ENCODE peak calls at places on chromosome 21, in four cellular contexts. O is stomach, G is HCT116, S is K562. E is an unnamed sample.
A peak's percentile ranks its signal among the peaks of the same experiment; 100 is the strongest.

GRCh38 chr21:40099809-40100208 is 232.6 kb downstream of the PCP4 start:
- DNase-seq in S (no peak), O (no peak), G (no peak), E (no peak)

GRCh38 chr21:43623588-43623987 is 35.7 kb downstream of the HSF2BP start:
- DNase-seq in O (no peak), G (no peak), S (no peak), E (no peak)

GRCh38 chr21:17370750-17371325 is 142.0 kb upstream of the CXADR start:
- DNase-seq in O (no peak), S (no peak), G (no peak), E (no peak)

GRCh38 chr21:43950481-43950880 is 61.6 kb upstream of the TRAPPC10 start:
- DNase-seq in G (no peak), S (no peak), O (no peak), E (no peak)

GRCh38 chr21:17789660-17790059 is 29.5 kb downstream of the C21orf91 start:
- DNase-seq in S (no peak), O (no peak), G (no peak), E (no peak)

GRCh38 chr21:41491412-41491811 is 16.5 kb downstream of the TMPRSS2 start:
- DNase-seq in G (no peak), O (no peak), S (no peak), E (no peak)

GRCh38 chr21:17610862-17611261 is 1.8 kb downstream of the BTG3 start:
- DNase-seq in G (no peak), O (peak; percentile 27), S (no peak), E (peak; percentile 21)

GRCh38 chr21:40964691-40965090 is 117.7 kb upstream of the DSCAM start:
- DNase-seq in G (no peak), S (no peak), O (no peak), E (no peak)

GRCh38 chr21:42251654-42252053 is 32.7 kb downstream of the ABCG1 start:
- DNase-seq in O (no peak), G (no peak), S (no peak), E (no peak)

GRCh38 chr21:15848632-15849031 is 118.8 kb downstream of the USP25 start:
- DNase-seq in O (no peak), S (no peak), G (no peak), E (no peak)

GRCh38 chr21:35963920-35964451 is 96.3 kb downstream of the SETD4 start:
- DNase-seq in G (no peak), O (no peak), S (no peak), E (no peak)
- TF ChIP-seq POLR2AphosphoS5 in G (no peak), O (no peak), S (peak; percentile 78), E (no peak)

GRCh38 chr21:38815060-38815405 is 9.3 kb downstream of the ETS2 start:
- DNase-seq in S (no peak), G (no peak), O (no peak), E (no peak)
- TF ChIP-seq POLR2A in S (no peak), G (no peak), O (no peak), E (no peak)

GRCh38 chr21:45392206-45392971 is 12.6 kb upstream of the COL18A1 start:
- DNase-seq in S (no peak), G (no peak), O (no peak), E (no peak)
- H3K27me3 ChIP-seq in S (peaks cover 65% of the 10 kb centered on the region), G (no peaks in the 10 kb centered on the region), O (peaks cover 48% of the 10 kb centered on the region), E (no peaks in the 10 kb centered on the region)

DNA sequence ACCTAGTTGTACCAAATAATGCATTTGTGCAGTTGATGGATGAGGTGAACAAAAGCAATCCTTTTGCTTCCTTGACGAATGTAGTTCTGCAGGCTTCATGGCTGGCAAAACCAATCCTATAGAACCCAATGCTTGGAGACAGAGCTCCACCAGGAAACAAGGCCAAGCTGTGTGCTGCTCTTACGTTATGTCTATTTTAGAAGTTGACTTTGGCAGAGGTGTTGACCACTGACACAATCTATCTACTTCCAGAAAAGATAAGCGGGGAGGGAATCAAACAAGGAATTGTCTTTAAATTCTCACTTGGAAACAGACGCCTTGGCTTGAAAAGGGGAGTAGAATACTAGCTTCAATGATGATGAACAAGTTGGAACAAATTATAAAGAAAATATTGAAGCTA is 211.2 kb downstream of the SETD4 start:
- DNase-seq in G (no peak), S (no peak), O (no peak), E (peak; percentile 33)
- TF ChIP-seq POLR2AphosphoS5 in G (no peak), S (no peak), O (no peak), E (peak; percentile 62)

DNA sequence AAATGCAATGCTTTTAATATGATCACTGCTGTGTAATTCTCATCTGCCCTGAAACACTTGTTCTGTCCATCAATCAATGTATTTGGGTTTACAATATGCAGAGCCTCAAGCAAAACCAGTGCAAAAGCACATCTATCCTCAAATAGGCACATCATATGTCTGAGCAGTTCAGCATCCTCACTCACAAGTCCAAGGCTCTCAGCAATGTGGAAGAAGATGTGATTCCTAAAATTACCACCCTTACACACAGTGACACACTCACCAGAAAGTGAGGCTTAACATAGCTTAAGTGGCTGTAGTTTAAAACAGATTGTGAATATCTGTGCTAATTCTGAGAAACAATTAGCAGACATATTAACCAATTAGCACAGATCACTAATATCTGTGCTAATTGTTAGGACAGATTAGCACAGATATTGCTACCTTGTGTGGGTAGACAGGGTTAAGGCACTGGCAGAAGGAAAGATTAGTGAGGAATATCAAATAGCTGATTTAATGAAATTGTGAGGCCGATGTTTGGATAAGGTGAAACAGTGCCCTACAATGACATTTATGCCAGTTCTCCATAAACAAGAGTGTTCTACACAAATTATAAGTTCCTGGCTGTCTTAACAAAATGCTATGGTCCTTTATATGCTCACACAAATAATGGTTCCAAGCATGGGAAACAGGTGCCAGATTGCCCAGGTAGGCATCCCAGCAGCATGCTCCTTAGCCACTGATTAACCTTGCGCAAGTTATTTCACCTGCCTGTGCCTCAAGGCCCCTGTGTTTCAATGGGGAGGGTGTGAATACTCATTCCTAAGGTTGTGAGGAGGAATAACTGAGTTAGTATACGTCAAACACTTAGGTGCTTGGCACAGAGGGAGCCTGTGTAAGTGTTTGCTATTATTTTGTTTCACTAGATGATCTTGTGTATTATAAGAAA is 41.7 kb downstream of the MRPL39 start:
- DNase-seq in S (no peak), G (no peak), O (no peak), E (no peak)
- TF ChIP-seq POLR2A in S (no peak), G (no peak), O (no peak), E (no peak)

GRCh38 chr21:33033094-33033951 is 7.6 kb downstream of the OLIG2 start:
- DNase-seq in O (no peak), G (no peak), S (no peak), E (no peak)

GRCh38 chr21:33035147-33035546 is 9.4 kb downstream of the OLIG2 start:
- DNase-seq in G (no peak), S (no peak), O (no peak), E (no peak)

GRCh38 chr21:33032434-33033047 is 6.8 kb downstream of the OLIG2 start:
- DNase-seq in O (no peak), S (no peak), G (no peak), E (no peak)

GRCh38 chr21:33031562-33031961 is 5.8 kb downstream of the OLIG2 start:
- DNase-seq in G (no peak), S (no peak), O (no peak), E (no peak)

GRCh38 chr21:33033961-33034413 is 8.3 kb downstream of the OLIG2 start:
- DNase-seq in G (no peak), S (no peak), O (no peak), E (no peak)
- H3K27me3 ChIP-seq in G (peaks cover 7% of the 10 kb centered on the region), S (peaks cover 18% of the 10 kb centered on the region), O (peaks cover 89% of the 10 kb centered on the region), E (peaks cover 51% of the 10 kb centered on the region)

GRCh38 chr21:34545079-34545884 is 33.3 kb upstream of the KCNE1 start:
- DNase-seq in G (peak; percentile 40), O (no peak), S (no peak), E (no peak)
- TF ChIP-seq POLR2AphosphoS5 in G (peak; percentile 23), O (peak; percentile 35), S (no peak), E (no peak)

E was measured in prostate gland.